ENCODE peak calls at places on chromosome 1, in six cellular contexts. One of them, this sample, is unnamed.

GRCh38 chr1:212641956-212642355 is 33.4 kb downstream of the ATF3 start:
- DNase-seq in gastrocnemius medialis: no peak
- DNase-seq in stomach: no peak
- DNase-seq in IMR-90: peak
- DNase-seq in body of pancreas: no peak
- DNase-seq in spleen: no peak
- DNase-seq in this sample: no peak

GRCh38 chr1:148318123-148318899 is 164.8 kb downstream of the PPIAL4G start:
- DNase-seq in stomach: no peak
- DNase-seq in body of pancreas: no peak
- DNase-seq in spleen: peak
- DNase-seq in gastrocnemius medialis: no peak
- DNase-seq in IMR-90: no peak
- DNase-seq in this sample: no peak

GRCh38 chr1:231284441-231284840 is 43.4 kb downstream of the GNPAT start:
- DNase-seq in spleen: no peak
- DNase-seq in stomach: no peak
- DNase-seq in body of pancreas: no peak
- DNase-seq in gastrocnemius medialis: no peak
- DNase-seq in IMR-90: no peak
- DNase-seq in this sample: no peak

GRCh38 chr1:2474933-2475371 is 1.1 kb upstream of the PLCH2 start:
- DNase-seq in stomach: peak
- DNase-seq in IMR-90: no peak
- DNase-seq in gastrocnemius medialis: no peak
- DNase-seq in body of pancreas: no peak
- DNase-seq in spleen: peak
- DNase-seq in this sample: no peak

GRCh38 chr1:73813726-73814125 is 384.2 kb downstream of the LRRIQ3 start:
- DNase-seq in stomach: no peak
- DNase-seq in IMR-90: no peak
- DNase-seq in spleen: no peak
- DNase-seq in gastrocnemius medialis: no peak
- DNase-seq in body of pancreas: no peak
- DNase-seq in this sample: no peak

GRCh38 chr1:217453816-217454215 is 177.1 kb downstream of the GPATCH2 start:
- DNase-seq in stomach: no peak
- DNase-seq in spleen: no peak
- DNase-seq in IMR-90: no peak
- DNase-seq in body of pancreas: no peak
- DNase-seq in gastrocnemius medialis: no peak
- DNase-seq in this sample: no peak

GRCh38 chr1:190176776-190177175 is 300.9 kb downstream of the BRINP3 start:
- DNase-seq in stomach: no peak
- DNase-seq in gastrocnemius medialis: no peak
- DNase-seq in body of pancreas: no peak
- DNase-seq in IMR-90: peak
- DNase-seq in spleen: no peak
- DNase-seq in this sample: no peak

GRCh38 chr1:230073371-230074035 is 6.5 kb downstream of the GALNT2 start:
- DNase-seq in gastrocnemius medialis: peak
- DNase-seq in body of pancreas: no peak
- DNase-seq in stomach: no peak
- DNase-seq in IMR-90: peak
- DNase-seq in spleen: no peak
- DNase-seq in this sample: no peak

GRCh38 chr1:201501144-201501543 is 5.8 kb downstream of the CSRP1 start:
- DNase-seq in IMR-90: peak
- DNase-seq in body of pancreas: no peak
- DNase-seq in gastrocnemius medialis: no peak
- DNase-seq in spleen: peak
- DNase-seq in stomach: no peak
- DNase-seq in this sample: no peak

GRCh38 chr1:203600782-203601513 is 25.7 kb upstream of the ATP2B4 start:
- DNase-seq in stomach: no peak
- DNase-seq in spleen: no peak
- DNase-seq in body of pancreas: no peak
- DNase-seq in IMR-90: peak
- DNase-seq in gastrocnemius medialis: no peak
- DNase-seq in this sample: no peak

GRCh38 chr1:161274874-161275273 is 16.3 kb downstream of the PCP4L1 start:
- DNase-seq in gastrocnemius medialis: no peak
- DNase-seq in body of pancreas: peak
- DNase-seq in stomach: no peak
- DNase-seq in spleen: no peak
- DNase-seq in IMR-90: no peak
- DNase-seq in this sample: no peak

GRCh38 chr1:11068556-11069232 is 8.9 kb upstream of the SRM start:
- DNase-seq in stomach: no peak
- DNase-seq in body of pancreas: no peak
- DNase-seq in gastrocnemius medialis: no peak
- DNase-seq in IMR-90: no peak
- DNase-seq in spleen: peak
- DNase-seq in this sample: no peak

GRCh38 chr1:210125143-210125542 is 107.5 kb upstream of the SERTAD4 start:
- DNase-seq in spleen: no peak
- DNase-seq in stomach: no peak
- DNase-seq in gastrocnemius medialis: no peak
- DNase-seq in body of pancreas: no peak
- DNase-seq in IMR-90: no peak
- DNase-seq in this sample: no peak

GRCh38 chr1:212612251-212612961 is 3.8 kb downstream of the ATF3 start:
- DNase-seq in spleen: no peak
- DNase-seq in stomach: no peak
- DNase-seq in body of pancreas: no peak
- DNase-seq in gastrocnemius medialis: no peak
- DNase-seq in IMR-90: no peak
- DNase-seq in this sample: no peak

GRCh38 chr1:40987439-40988276 is 8.2 kb downstream of the CTPS1 start:
- DNase-seq in gastrocnemius medialis: no peak
- DNase-seq in IMR-90: no peak
- DNase-seq in spleen: no peak
- DNase-seq in body of pancreas: no peak
- DNase-seq in stomach: no peak
- DNase-seq in this sample: no peak

GRCh38 chr1:34167091-34167788 is 2.2 kb upstream of the CSMD2 start:
- DNase-seq in gastrocnemius medialis: no peak
- DNase-seq in spleen: no peak
- DNase-seq in body of pancreas: no peak
- DNase-seq in stomach: no peak
- DNase-seq in IMR-90: no peak
- DNase-seq in this sample: no peak

GRCh38 chr1:160539896-160540858 is 17.1 kb upstream of the SLAMF6 start:
- DNase-seq in IMR-90: no peak
- DNase-seq in gastrocnemius medialis: no peak
- DNase-seq in stomach: peak
- DNase-seq in spleen: peak
- DNase-seq in body of pancreas: peak
- DNase-seq in this sample: no peak

GRCh38 chr1:43938383-43938782 is 4.8 kb downstream of the ARTN start:
- DNase-seq in body of pancreas: no peak
- DNase-seq in gastrocnemius medialis: no peak
- DNase-seq in IMR-90: no peak
- DNase-seq in spleen: peak
- DNase-seq in stomach: no peak
- DNase-seq in this sample: no peak

GRCh38 chr1:43937179-43937865 is 3.7 kb downstream of the ARTN start:
- DNase-seq in gastrocnemius medialis: no peak
- DNase-seq in IMR-90: no peak
- DNase-seq in spleen: no peak
- DNase-seq in body of pancreas: peak
- DNase-seq in stomach: no peak
- DNase-seq in this sample: no peak

GRCh38 chr1:43935711-43936427 is 2.3 kb downstream of the ARTN start:
- DNase-seq in body of pancreas: peak
- DNase-seq in IMR-90: no peak
- DNase-seq in stomach: peak
- DNase-seq in spleen: no peak
- DNase-seq in gastrocnemius medialis: no peak
- DNase-seq in this sample: no peak

GRCh38 chr1:43934986-43935324 is 1.4 kb downstream of the ARTN start:
- DNase-seq in body of pancreas: no peak
- DNase-seq in spleen: no peak
- DNase-seq in IMR-90: no peak
- DNase-seq in stomach: no peak
- DNase-seq in gastrocnemius medialis: no peak
- DNase-seq in this sample: no peak

DNA sequence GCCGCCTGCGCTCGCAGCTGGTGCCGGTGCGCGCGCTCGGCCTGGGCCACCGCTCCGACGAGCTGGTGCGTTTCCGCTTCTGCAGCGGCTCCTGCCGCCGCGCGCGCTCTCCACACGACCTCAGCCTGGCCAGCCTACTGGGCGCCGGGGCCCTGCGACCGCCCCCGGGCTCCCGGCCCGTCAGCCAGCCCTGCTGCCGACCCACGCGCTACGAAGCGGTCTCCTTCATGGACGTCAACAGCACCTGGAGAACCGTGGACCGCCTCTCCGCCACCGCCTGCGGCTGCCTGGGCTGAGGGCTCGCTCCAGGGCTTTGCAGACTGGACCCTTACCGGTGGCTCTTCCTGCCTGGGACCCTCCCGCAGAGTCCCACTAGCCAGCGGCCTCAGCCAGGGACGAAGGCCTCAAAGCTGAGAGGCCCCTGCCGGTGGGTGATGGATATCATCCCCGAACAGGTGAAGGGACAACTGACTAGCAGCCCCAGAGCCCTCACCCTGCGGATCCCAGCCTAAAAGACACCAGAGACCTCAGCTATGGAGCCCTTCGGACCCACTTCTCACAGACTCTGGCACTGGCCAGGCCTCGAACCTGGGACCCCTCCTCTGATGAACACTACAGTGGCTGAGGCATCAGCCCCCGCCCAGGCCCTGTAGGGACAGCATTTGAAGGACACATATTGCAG is 3.0 kb downstream of the ARTN start:
- DNase-seq in stomach: peak
- DNase-seq in IMR-90: peak
- DNase-seq in gastrocnemius medialis: no peak
- DNase-seq in spleen: no peak
- DNase-seq in body of pancreas: peak
- DNase-seq in this sample: no peak
- H3K27ac ChIP-seq in stomach: no peak
- H3K27ac ChIP-seq in IMR-90: no peak
- H3K27ac ChIP-seq in gastrocnemius medialis: no peak
- H3K27ac ChIP-seq in spleen: no peak
- H3K27ac ChIP-seq in body of pancreas: peak
- H3K27ac ChIP-seq in this sample: no peak

GRCh38 chr1:198447468-198447867 is 93.0 kb downstream of the ATP6V1G3 start:
- DNase-seq in gastrocnemius medialis: no peak
- DNase-seq in body of pancreas: no peak
- DNase-seq in IMR-90: no peak
- DNase-seq in spleen: no peak
- DNase-seq in stomach: no peak
- DNase-seq in this sample: no peak

GRCh38 chr1:198449281-198449680 is 91.2 kb downstream of the ATP6V1G3 start:
- DNase-seq in IMR-90: no peak
- DNase-seq in body of pancreas: no peak
- DNase-seq in gastrocnemius medialis: no peak
- DNase-seq in stomach: no peak
- DNase-seq in spleen: no peak
- DNase-seq in this sample: no peak

GRCh38 chr1:198444792-198445191 is 95.7 kb downstream of the ATP6V1G3 start:
- DNase-seq in gastrocnemius medialis: no peak
- DNase-seq in stomach: no peak
- DNase-seq in spleen: no peak
- DNase-seq in IMR-90: peak
- DNase-seq in body of pancreas: no peak
- DNase-seq in this sample: no peak

GRCh38 chr1:198449727-198450433 is 90.6 kb downstream of the ATP6V1G3 start:
- DNase-seq in spleen: no peak
- DNase-seq in IMR-90: peak
- DNase-seq in gastrocnemius medialis: no peak
- DNase-seq in body of pancreas: no peak
- DNase-seq in stomach: no peak
- DNase-seq in this sample: no peak
- TF ChIP-seq CTCF in spleen: no peak
- TF ChIP-seq CTCF in IMR-90: no peak
- TF ChIP-seq CTCF in gastrocnemius medialis: no peak
- TF ChIP-seq CTCF in body of pancreas: no peak
- TF ChIP-seq CTCF in stomach: no peak
- TF ChIP-seq CTCF in this sample: no peak

DNA sequence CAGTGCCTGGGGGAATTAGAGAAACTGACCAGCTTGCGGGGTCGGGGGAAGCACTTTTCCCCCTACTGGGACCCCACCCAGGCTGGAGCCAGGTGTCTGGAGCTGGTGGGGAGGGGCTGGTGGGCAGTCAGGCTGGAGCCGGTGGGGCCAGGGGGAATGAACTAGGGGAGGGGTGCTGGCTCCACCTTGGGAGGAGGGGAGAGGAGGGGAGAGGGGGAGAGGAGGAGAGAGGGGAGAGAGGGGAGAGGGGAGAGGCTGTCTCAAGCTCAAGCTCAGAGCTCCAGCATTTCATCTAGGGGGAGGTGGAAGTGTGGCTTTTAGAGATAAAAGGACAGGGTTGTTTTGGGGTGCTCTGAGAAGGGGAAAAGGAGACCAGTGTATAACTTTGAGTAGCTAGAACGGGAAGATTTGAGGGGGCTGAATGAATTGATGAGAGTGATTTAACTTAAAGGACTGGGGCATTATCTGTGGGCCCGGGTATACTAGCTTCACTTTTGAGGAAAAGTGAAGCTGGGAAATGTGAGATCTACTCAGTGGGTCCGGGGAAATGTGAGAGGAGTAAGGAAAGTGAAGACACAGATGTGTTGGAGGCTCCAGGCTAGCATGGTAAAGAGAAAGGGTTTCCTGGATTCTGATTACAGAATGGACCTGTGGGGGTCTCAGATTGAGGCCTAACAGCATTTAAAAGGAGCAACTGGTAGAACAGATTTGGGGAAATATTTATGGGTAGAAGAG is 2.8 kb downstream of the EFNA1 start:
- DNase-seq in gastrocnemius medialis: no peak
- DNase-seq in stomach: no peak
- DNase-seq in body of pancreas: no peak
- DNase-seq in spleen: no peak
- DNase-seq in IMR-90: no peak
- DNase-seq in this sample: no peak
- H3K4me3 ChIP-seq in gastrocnemius medialis: peak
- H3K4me3 ChIP-seq in stomach: peak
- H3K4me3 ChIP-seq in body of pancreas: peak
- H3K4me3 ChIP-seq in spleen: peak
- H3K4me3 ChIP-seq in IMR-90: no peak
- H3K4me3 ChIP-seq in this sample: peak

DNA sequence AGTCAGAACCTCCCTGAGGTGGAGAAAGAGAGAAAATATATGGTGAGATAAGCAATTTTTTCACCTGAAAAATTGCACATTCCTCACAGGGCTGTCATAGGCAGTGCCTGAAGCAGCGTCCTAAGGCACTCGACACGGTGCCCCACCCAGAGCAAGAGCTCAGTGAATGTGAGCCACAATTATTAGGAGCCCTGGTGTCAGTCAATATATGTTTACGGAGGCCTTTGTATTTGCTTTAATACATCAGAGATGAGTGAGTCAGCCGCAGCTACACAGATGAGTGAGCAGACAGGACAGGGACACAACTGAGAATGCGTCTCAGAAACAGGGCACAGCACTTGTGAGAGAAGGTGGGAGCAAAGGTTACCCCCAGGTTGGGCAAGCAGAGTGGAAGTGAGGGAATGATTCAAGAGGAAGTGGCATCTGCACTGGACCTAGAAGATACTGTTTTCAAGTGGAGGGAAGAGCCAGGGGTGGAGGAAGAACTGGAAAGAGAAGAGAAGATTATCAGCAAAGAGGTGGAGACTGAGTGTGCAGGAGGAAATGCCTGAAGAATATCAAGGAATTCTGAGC is 5.2 kb upstream of the PIGC start:
- DNase-seq in body of pancreas: no peak
- DNase-seq in spleen: no peak
- DNase-seq in gastrocnemius medialis: no peak
- DNase-seq in stomach: no peak
- DNase-seq in IMR-90: no peak
- DNase-seq in this sample: no peak
- H3K27ac ChIP-seq in body of pancreas: no peak
- H3K27ac ChIP-seq in spleen: no peak
- H3K27ac ChIP-seq in gastrocnemius medialis: no peak
- H3K27ac ChIP-seq in stomach: no peak
- H3K27ac ChIP-seq in IMR-90: no peak
- H3K27ac ChIP-seq in this sample: no peak